ENCODE peak calls at places on chromosomes 5 and 9, in seven cellular contexts. F is IMR-90, O is A549, B is HCT116, E is K562, G is HepG2, D is GM12878. P is an unnamed sample.

GRCh38 chr5:157892974-157893373 is 34.0 kb upstream of the CLINT1 start:
- DNase-seq in D (no peak), B (no peak), G (no peak), F (no peak), E (no peak), O (no peak), P (no peak)

GRCh38 chr9:123776856-123777560 is 152.9 kb downstream of the DENND1A start:
- DNase-seq in G (no peak), E (no peak), F (no peak), O (no peak), B (no peak), D (no peak), P (no peak)

GRCh38 chr5:81207009-81207408 is 26.1 kb upstream of the CKMT2 start:
- DNase-seq in B (no peak), E (peak), O (peak), D (no peak), F (peak), G (no peak), P (no peak)

GRCh38 chr5:172683696-172684464 is 42.8 kb downstream of the NEURL1B start:
- DNase-seq in G (no peak), D (no peak), E (no peak), B (no peak), O (no peak), F (no peak), P (peak)

GRCh38 chr9:73980754-73981153 is 516.4 kb upstream of the RORB start:
- DNase-seq in F (no peak), O (no peak), E (no peak), G (no peak), D (no peak), B (no peak), P (no peak)

GRCh38 chr9:69925452-69925851 is 104.8 kb downstream of the CFAP95 start:
- DNase-seq in E (no peak), B (no peak), G (no peak), O (no peak), D (no peak), F (no peak), P (no peak)

GRCh38 chr5:77171141-77171910 is 39.2 kb upstream of the PDE8B start:
- DNase-seq in B (no peak), D (no peak), F (no peak), E (no peak), O (no peak), G (no peak), P (no peak)

GRCh38 chr9:78899006-78899405 is 602.1 kb downstream of the PSAT1 start:
- DNase-seq in D (no peak), F (no peak), E (no peak), G (no peak), O (no peak), B (no peak), P (no peak)

GRCh38 chr5:127875235-127876021 is 172.2 kb downstream of the CCDC192 start:
- DNase-seq in F (peak), D (peak), G (peak), B (peak), E (peak), O (peak), P (peak)

GRCh38 chr5:40689442-40689841 is 9.7 kb downstream of the PTGER4 start:
- DNase-seq in F (peak), G (peak), B (peak), E (peak), O (peak), D (peak), P (no peak)

GRCh38 chr5:69029292-69029691 is 64.5 kb upstream of the SLC30A5 start:
- DNase-seq in B (no peak), O (no peak), G (no peak), E (no peak), D (no peak), F (no peak), P (no peak)

GRCh38 chr5:69019665-69020064 is 74.1 kb upstream of the SLC30A5 start:
- DNase-seq in O (no peak), G (no peak), B (no peak), D (no peak), E (no peak), F (no peak), P (no peak)

DNA sequence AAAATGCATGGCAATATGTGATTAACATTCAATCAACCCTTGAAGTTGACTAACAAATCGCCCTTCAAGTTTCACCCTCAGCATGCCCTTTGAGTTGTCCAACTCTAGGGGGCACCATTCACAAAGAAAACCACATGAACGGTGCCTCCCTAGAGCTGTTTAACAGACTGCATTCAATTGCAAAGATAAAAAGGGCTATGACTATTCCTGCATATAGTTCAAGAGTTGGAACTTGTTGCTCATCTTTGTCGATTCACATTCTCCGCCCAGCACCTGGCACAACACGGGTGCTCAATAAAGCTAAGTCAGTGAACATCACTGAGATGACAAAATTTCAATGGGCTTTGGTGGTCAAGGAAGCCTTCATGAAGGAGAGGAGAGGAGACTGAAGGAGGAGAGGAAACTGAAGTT is 69.6 kb upstream of the SLC30A5 start:
- DNase-seq in B (peak), F (peak), E (peak), G (peak), D (no peak), O (peak), P (no peak)
- TF ChIP-seq CEBPB in B (no peak), F (no peak), E (no peak), G (no peak), D (no peak), O (no peak), P (no peak)

GRCh38 chr9:112754578-112754977 is 4.0 kb downstream of the SNX30 start:
- DNase-seq in O (no peak), G (no peak), F (peak), B (peak), E (no peak), D (no peak), P (no peak)

GRCh38 chr9:112752334-112753110 is 2.0 kb downstream of the SNX30 start:
- DNase-seq in O (no peak), E (no peak), B (no peak), F (no peak), D (no peak), G (no peak), P (no peak)

GRCh38 chr9:112755675-112756074 is 5.1 kb downstream of the SNX30 start:
- DNase-seq in F (peak), E (no peak), B (no peak), D (no peak), O (no peak), G (no peak), P (no peak)

GRCh38 chr9:112755059-112755458 is 4.5 kb downstream of the SNX30 start:
- DNase-seq in D (no peak), E (no peak), B (no peak), F (peak), G (no peak), O (no peak), P (no peak)

DNA sequence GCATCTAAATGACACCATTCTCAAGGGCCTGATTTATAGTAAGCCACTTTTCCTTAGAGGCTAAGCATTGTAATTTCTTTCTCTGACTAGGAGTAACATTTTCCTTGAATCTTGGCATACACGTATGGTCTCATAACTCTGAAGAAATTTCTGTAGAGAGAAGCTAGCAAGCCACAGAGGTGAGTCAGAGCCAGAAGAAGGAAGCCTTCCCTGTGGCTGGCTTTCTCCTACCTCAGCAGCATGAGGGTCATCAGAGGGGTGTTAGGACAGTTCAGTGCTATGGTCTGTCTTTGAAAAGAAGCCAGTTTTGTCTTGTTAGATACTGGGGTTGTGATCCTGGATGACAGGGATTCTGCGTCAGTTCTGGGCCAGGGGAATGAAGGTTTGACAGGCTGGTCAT is 3.2 kb downstream of the SNX30 start:
- DNase-seq in D (no peak), E (no peak), F (peak), G (no peak), B (peak), O (no peak), P (no peak)
- TF ChIP-seq CEBPB in D (no peak), E (no peak), F (peak), G (no peak), B (no peak), O (no peak), P (no peak)

GRCh38 chr5:108793207-108793606 is 45.5 kb downstream of the FER start:
- DNase-seq in F (no peak), E (no peak), G (no peak), D (no peak), B (no peak), O (no peak), P (no peak)

GRCh38 chr5:108786806-108787483 is 39.2 kb downstream of the FER start:
- DNase-seq in B (no peak), G (no peak), F (no peak), E (no peak), D (no peak), O (no peak), P (no peak)

DNA sequence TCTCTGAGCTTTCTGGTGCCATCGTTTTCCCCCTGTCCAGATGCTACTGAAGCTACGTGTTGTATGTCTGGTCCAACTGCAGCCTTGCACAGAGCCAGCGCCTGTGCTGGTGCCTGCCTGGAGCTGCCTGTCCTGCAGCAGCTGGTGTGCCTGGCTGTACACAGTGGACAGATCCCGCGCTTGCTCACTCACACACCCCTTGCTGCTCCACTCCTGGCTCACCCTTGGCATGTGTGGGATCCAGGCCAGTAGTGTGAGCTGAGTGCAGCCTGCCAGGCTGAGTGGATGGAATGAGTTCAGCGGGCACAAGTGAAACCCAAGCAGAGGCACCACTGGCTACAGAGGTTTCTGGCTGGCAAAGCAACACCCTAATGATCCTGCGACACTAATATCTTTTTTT is 40.4 kb downstream of the FER start:
- DNase-seq in D (no peak), G (no peak), E (no peak), F (no peak), B (no peak), O (no peak), P (no peak)
- TF ChIP-seq CEBPB in D (no peak), G (no peak), E (no peak), F (no peak), B (no peak), O (no peak), P (no peak)

DNA sequence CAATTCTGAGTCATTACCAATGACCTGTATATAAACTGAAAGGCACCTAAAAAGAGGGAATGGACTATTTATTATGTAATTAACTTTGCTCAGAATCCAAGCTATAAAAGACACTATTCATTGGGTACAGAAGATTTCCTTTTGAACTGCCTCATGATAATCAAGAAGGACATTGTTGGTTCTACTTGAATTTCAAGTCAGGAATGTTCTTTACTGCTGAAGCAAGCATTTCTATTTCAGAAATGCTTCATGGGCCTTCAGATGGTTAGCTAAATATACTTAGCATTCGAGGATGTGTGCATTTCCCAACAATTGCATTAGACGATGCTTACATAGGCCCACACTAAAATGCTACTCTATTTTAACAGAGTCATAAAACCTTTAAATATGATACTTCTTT is 658.2 kb upstream of the DMAC1 start:
- DNase-seq in O (no peak), D (no peak), G (no peak), E (no peak), F (no peak), B (no peak), P (no peak)
- TF ChIP-seq CEBPB in O (no peak), D (no peak), G (no peak), E (no peak), F (no peak), B (no peak), P (no peak)

P was measured in H1.